ENCODE peak calls at places on chromosomes 4 and X, in seven cellular contexts. N is transverse colon, I is A549, F is tibial nerve, V is upper lobe of left lung, Y is K562, P is sigmoid colon. A is an unnamed sample.
A peak's percentile ranks its signal among the peaks of the same experiment; 100 is the strongest.

GRCh38 chr4:151950993-151951726 is 190.4 kb upstream of the GATB start:
- DNase-seq in N (no peak), I (no peak), F (no peak), V (no peak), Y (no peak), P (no peak), A (no peak)

GRCh38 chrX:143568467-143568866 is 51.2 kb upstream of the SPANXN3 start:
- DNase-seq in N (no peak), I (no peak), F (no peak), V (no peak), Y (no peak), P (no peak), A (no peak)

GRCh38 chr4:10006604-10007435 is 14.5 kb downstream of the SLC2A9 start:
- DNase-seq in N (peak; percentile 82), I (peak; percentile 70), F (no peak), V (peak; percentile 81), Y (no peak), P (no peak), A (peak; percentile 77)

GRCh38 chrX:48936429-48937064 is 17.7 kb upstream of the PIM2 start:
- DNase-seq in N (no peak), I (no peak), F (no peak), V (no peak), Y (no peak), P (no peak), A (no peak)

GRCh38 chrX:1140236-1140681 is 72.2 kb downstream of the CRLF2 start:
- DNase-seq in N (no peak), I (no peak), F (no peak), V (peak; percentile 7), Y (no peak), P (peak; percentile 20), A (no peak)

GRCh38 chr4:185868983-185869938 is 57.3 kb upstream of the SORBS2 start:
- DNase-seq in N (no peak), I (no peak), F (no peak), V (no peak), Y (no peak), P (no peak), A (no peak)

GRCh38 chr4:26032572-26033320 is 118.7 kb downstream of the SMIM20 start:
- DNase-seq in N (no peak), I (no peak), F (peak; percentile 36), V (no peak), Y (no peak), P (no peak), A (no peak)

GRCh38 chr4:98663226-98664006 is 5.0 kb upstream of the TSPAN5 start:
- DNase-seq in N (peak; percentile 21), I (no peak), F (no peak), V (no peak), Y (no peak), P (no peak), A (no peak)

GRCh38 chrX:74434336-74434735 is 13.0 kb downstream of the SLC16A2 start:
- DNase-seq in N (no peak), I (no peak), F (no peak), V (no peak), Y (no peak), P (no peak), A (no peak)

GRCh38 chr4:84582988-84583870 is at the start of gene CDS1:
- DNase-seq in N (peak; percentile 84), I (peak; percentile 6), F (no peak), V (peak; percentile 88), Y (peak; percentile 12), P (no peak), A (peak; percentile 77)

GRCh38 chrX:32268207-32268606 is 943.1 kb downstream of the DMD start:
- DNase-seq in N (no peak), I (no peak), F (no peak), V (no peak), Y (no peak), P (no peak), A (no peak)

GRCh38 chrX:38142598-38142997 is 78.1 kb downstream of the SRPX start:
- DNase-seq in N (no peak), I (no peak), F (peak; percentile 28), V (no peak), Y (no peak), P (no peak), A (no peak)

GRCh38 chr4:79652232-79652631 is 244.2 kb upstream of the GK2 start:
- DNase-seq in N (no peak), I (no peak), F (no peak), V (no peak), Y (no peak), P (no peak), A (no peak)

GRCh38 chrX:40104649-40105015 is 6.9 kb upstream of the BCOR start:
- DNase-seq in N (peak; percentile 65), I (peak; percentile 41), F (no peak), V (peak; percentile 62), Y (no peak), P (peak; percentile 80), A (peak; percentile 60)

GRCh38 chr4:5554376-5554775 is 154.0 kb downstream of the EVC2 start:
- DNase-seq in N (no peak), I (no peak), F (no peak), V (no peak), Y (no peak), P (no peak), A (no peak)

GRCh38 chr4:73392936-73393335 is 11.2 kb upstream of the ALB start:
- DNase-seq in N (no peak), I (no peak), F (no peak), V (no peak), Y (no peak), P (no peak), A (no peak)
- TF ChIP-seq POLR2A in N (no peak), I (no peak), F (no peak), V (no peak), Y (no peak), P (no peak), A (no peak)

GRCh38 chr4:3174371-3175338 is 74.3 kb upstream of the MSANTD1 start:
- DNase-seq in N (no peak), I (no peak), F (no peak), V (no peak), Y (no peak), P (no peak), A (no peak)
- TF ChIP-seq EP300 in N (no peak), I (no peak), F (no peak), V (no peak), Y (no peak), P (no peak), A (no peak)

GRCh38 chrX:57821703-57822375 is 88.4 kb downstream of the ZXDA start:
- DNase-seq in N (peak; percentile 8), I (peak; percentile 15), F (peak; percentile 41), V (no peak), Y (peak; percentile 15), P (no peak), A (no peak)

GRCh38 chrX:57817302-57817701 is 93.0 kb downstream of the ZXDA start:
- DNase-seq in N (no peak), I (no peak), F (no peak), V (no peak), Y (peak; percentile 4), P (no peak), A (no peak)

GRCh38 chrX:57822398-57822797 is 87.9 kb downstream of the ZXDA start:
- DNase-seq in N (no peak), I (no peak), F (no peak), V (no peak), Y (no peak), P (no peak), A (no peak)
- H3K9me3 ChIP-seq in N (no peaks in the 10 kb centered on the region), I (no peaks in the 10 kb centered on the region), F (no peaks in the 10 kb centered on the region), V (no peaks in the 10 kb centered on the region), Y (no peaks in the 10 kb centered on the region), P (no peaks in the 10 kb centered on the region), A (no peaks in the 10 kb centered on the region)

GRCh38 chr4:141133146-141134006 is at the start of gene RNF150:
- DNase-seq in N (peak; percentile 58), I (peak; percentile 74), F (peak; percentile 85), V (peak; percentile 53), Y (peak; percentile 39), P (peak; percentile 90), A (peak; percentile 60)
- TF ChIP-seq POLR2A in N (no peak), I (no peak), F (peak; percentile 10), V (no peak), Y (no peak), P (no peak), A (no peak)

GRCh38 chr4:183295711-183296110 is 24.4 kb downstream of the CLDN22 start:
- DNase-seq in N (no peak), I (no peak), F (no peak), V (no peak), Y (no peak), P (no peak), A (no peak)
- TF ChIP-seq EP300 in N (no peak), I (no peak), F (no peak), V (no peak), Y (no peak), P (no peak), A (no peak)

DNA sequence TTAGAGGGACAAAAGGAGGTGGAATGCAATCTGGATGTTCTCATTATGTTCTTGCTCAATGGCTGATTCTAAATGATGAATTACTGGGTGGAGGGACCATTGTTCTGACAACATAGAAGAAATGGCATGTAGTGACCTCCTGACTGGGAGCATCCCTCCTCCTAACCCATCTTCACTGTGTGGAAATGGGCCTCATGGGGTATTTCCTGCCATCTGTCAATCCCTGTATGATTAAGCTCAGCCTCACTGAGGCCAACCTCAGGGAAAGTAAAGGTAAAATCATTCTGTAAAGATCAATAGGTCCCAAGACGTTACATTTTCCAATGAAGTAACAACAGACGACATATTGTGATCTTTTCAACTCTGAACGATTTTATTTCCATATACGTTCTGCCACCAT is 8.6 kb downstream of the CD40LG start:
- DNase-seq in N (no peak), I (no peak), F (no peak), V (no peak), Y (no peak), P (no peak), A (no peak)
- H3K9me3 ChIP-seq in N (no peaks in the 10 kb centered on the region), I (no peaks in the 10 kb centered on the region), F (no peaks in the 10 kb centered on the region), V (no peaks in the 10 kb centered on the region), Y (no peaks in the 10 kb centered on the region), P (no peaks in the 10 kb centered on the region), A (no peaks in the 10 kb centered on the region)

A was measured in stomach.